ENCODE peak calls at places on chromosomes 4 and X, in five cellular contexts. N is ovary, S is A549, T is heart left ventricle, F is gastrocnemius medialis. O is an unnamed sample.

GRCh38 chr4:26330186-26330787 is 9.5 kb downstream of the RBPJ start:
- DNase-seq in N (no peak), S (peak; percentile 28), T (no peak), F (no peak), O (no peak)

GRCh38 chr4:144705861-144706590 is 60.1 kb downstream of the HHIP start:
- DNase-seq in N (no peak), S (no peak), T (no peak), F (no peak), O (no peak)

GRCh38 chr4:40180356-40180755 is 16.5 kb upstream of the RHOH start:
- DNase-seq in N (no peak), S (no peak), T (no peak), F (no peak), O (no peak)

GRCh38 chr4:169557061-169557636 is 55.2 kb downstream of the NEK1 start:
- DNase-seq in N (no peak), S (no peak), T (no peak), F (no peak), O (no peak)

GRCh38 chr4:165716472-165716871 is 156.6 kb upstream of the TLL1 start:
- DNase-seq in N (no peak), S (no peak), T (peak; percentile 25), F (no peak), O (no peak)

GRCh38 chr4:172815499-172816175 is 353.0 kb upstream of the GALNT7 start:
- DNase-seq in N (no peak), S (no peak), T (no peak), F (no peak), O (no peak)

GRCh38 chrX:65987856-65988255 is 52.0 kb downstream of the VSIG4 start:
- DNase-seq in N (no peak), S (no peak), T (no peak), F (no peak), O (no peak)

GRCh38 chr4:163941221-163941865 is 446.9 kb downstream of the TMA16 start:
- DNase-seq in N (no peak), S (no peak), T (no peak), F (no peak), O (no peak)

GRCh38 chrX:150547511-150548115 is 20.8 kb upstream of the MTM1 start:
- DNase-seq in N (peak; percentile 84), S (peak; percentile 51), T (peak; percentile 66), F (peak; percentile 62), O (peak; percentile 84)

GRCh38 chrX:46305431-46305830 is 239.8 kb downstream of the ZNF674 start:
- DNase-seq in N (no peak), S (no peak), T (no peak), F (no peak), O (no peak)

GRCh38 chrX:46306103-46306502 is 239.1 kb downstream of the ZNF674 start:
- DNase-seq in N (no peak), S (no peak), T (no peak), F (no peak), O (no peak)

GRCh38 chrX:46311581-46312120 is 233.6 kb downstream of the ZNF674 start:
- DNase-seq in N (no peak), S (no peak), T (no peak), F (no peak), O (no peak)

GRCh38 chrX:46308106-46308505 is 237.1 kb downstream of the ZNF674 start:
- DNase-seq in N (no peak), S (no peak), T (no peak), F (no peak), O (no peak)

GRCh38 chrX:46310815-46311497 is 234.3 kb downstream of the ZNF674 start:
- DNase-seq in N (no peak), S (no peak), T (no peak), F (no peak), O (no peak)
- H3K27ac ChIP-seq in N (no peak overlapping the region), S (peak overlapping the region; percentile 73), T (no peak overlapping the region), F (no peak overlapping the region), O (no peak overlapping the region)

GRCh38 chrX:20330545-20330944 is 63.8 kb upstream of the RPS6KA3 start:
- DNase-seq in N (no peak), S (no peak), T (no peak), F (no peak), O (no peak)
- TF ChIP-seq POLR2A in N (no peak), S (no peak), T (no peak), F (no peak), O (no peak)

DNA sequence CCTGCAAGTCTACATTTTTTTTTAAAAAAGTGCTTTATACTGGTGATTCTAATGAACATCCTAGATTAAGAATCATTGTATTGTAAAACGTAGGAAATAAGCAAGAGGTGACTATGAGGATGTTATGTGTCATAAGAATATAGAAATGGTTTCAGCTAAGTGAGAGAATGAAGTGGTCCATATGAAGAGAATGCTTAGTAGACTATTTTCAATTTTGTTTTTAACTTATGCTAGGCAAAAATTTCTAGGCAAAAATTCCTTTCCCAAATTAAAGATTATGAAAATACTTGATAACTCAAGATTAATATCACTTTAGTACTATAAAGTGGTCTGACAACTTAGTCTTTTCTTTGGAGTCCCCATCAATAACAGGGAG is 825 bp downstream of the DYNLT3 start:
- DNase-seq in N (no peak), S (no peak), T (no peak), F (no peak), O (no peak)
- H3K27ac ChIP-seq in N (peak overlapping the region; percentile 76), S (peak overlapping the region; percentile 87), T (peak overlapping the region; percentile 63), F (peak overlapping the region; percentile 90), O (peak overlapping the region; percentile 79)

GRCh38 chrX:38327775-38328081 is 419 bp upstream of the RPGR start:
- DNase-seq in N (no peak), S (no peak), T (no peak), F (no peak), O (no peak)

GRCh38 chrX:38326086-38326485 is 1.2 kb downstream of the RPGR start:
- DNase-seq in N (no peak), S (no peak), T (no peak), F (no peak), O (no peak)

GRCh38 chrX:38332505-38332904 is 5.2 kb upstream of the RPGR start:
- DNase-seq in N (no peak), S (no peak), T (no peak), F (no peak), O (no peak)

GRCh38 chrX:38327007-38327774 is at the start of gene RPGR:
- DNase-seq in N (peak; percentile 90), S (peak; percentile 78), T (peak; percentile 94), F (peak; percentile 91), O (peak; percentile 95)
- TF ChIP-seq POLR2A in N (peak; percentile 67), S (peak; percentile 50), T (no peak), F (peak; percentile 66), O (peak; percentile 62)

GRCh38 chr4:100299441-100299840 is 109.2 kb upstream of the DDIT4L start:
- DNase-seq in N (no peak), S (no peak), T (no peak), F (no peak), O (no peak)
- H3K27ac ChIP-seq in N (peak overlapping the region; percentile 58), S (peak overlapping the region; percentile 37), T (no peak overlapping the region), F (peak overlapping the region; percentile 2), O (no peak overlapping the region)

GRCh38 chr4:10458190-10458589 is 964 bp upstream of the ZNF518B start:
- DNase-seq in N (no peak), S (no peak), T (no peak), F (no peak), O (no peak)

GRCh38 chr4:10455133-10455532 is 2.1 kb downstream of the ZNF518B start:
- DNase-seq in N (no peak), S (no peak), T (no peak), F (no peak), O (no peak)

GRCh38 chr4:10459305-10459704 is 2.1 kb upstream of the ZNF518B start:
- DNase-seq in N (no peak), S (no peak), T (no peak), F (no peak), O (no peak)

GRCh38 chr4:10456270-10457254 is 664 bp downstream of the ZNF518B start:
- DNase-seq in N (peak; percentile 49), S (peak; percentile 11), T (peak; percentile 56), F (peak; percentile 20), O (peak; percentile 48)

GRCh38 chr4:10457255-10457801 is at the start of gene ZNF518B:
- DNase-seq in N (peak; percentile 74), S (peak; percentile 52), T (peak; percentile 72), F (peak; percentile 28), O (peak; percentile 78)
- TF ChIP-seq POLR2A in N (peak; percentile 46), S (peak; percentile 23), T (no peak), F (peak; percentile 51), O (peak; percentile 26)

GRCh38 chrX:126170715-126171114 is 4.6 kb upstream of the DCAF12L2 start:
- DNase-seq in N (no peak), S (no peak), T (no peak), F (no peak), O (no peak)

GRCh38 chrX:126164689-126165400 is 1.2 kb downstream of the DCAF12L2 start:
- DNase-seq in N (peak; percentile 17), S (no peak), T (no peak), F (no peak), O (no peak)

GRCh38 chrX:126167560-126167959 is 1.5 kb upstream of the DCAF12L2 start:
- DNase-seq in N (no peak), S (no peak), T (no peak), F (no peak), O (no peak)

GRCh38 chrX:126165401-126165720 is 728 bp downstream of the DCAF12L2 start:
- DNase-seq in N (peak; percentile 16), S (no peak), T (no peak), F (no peak), O (no peak)

DNA sequence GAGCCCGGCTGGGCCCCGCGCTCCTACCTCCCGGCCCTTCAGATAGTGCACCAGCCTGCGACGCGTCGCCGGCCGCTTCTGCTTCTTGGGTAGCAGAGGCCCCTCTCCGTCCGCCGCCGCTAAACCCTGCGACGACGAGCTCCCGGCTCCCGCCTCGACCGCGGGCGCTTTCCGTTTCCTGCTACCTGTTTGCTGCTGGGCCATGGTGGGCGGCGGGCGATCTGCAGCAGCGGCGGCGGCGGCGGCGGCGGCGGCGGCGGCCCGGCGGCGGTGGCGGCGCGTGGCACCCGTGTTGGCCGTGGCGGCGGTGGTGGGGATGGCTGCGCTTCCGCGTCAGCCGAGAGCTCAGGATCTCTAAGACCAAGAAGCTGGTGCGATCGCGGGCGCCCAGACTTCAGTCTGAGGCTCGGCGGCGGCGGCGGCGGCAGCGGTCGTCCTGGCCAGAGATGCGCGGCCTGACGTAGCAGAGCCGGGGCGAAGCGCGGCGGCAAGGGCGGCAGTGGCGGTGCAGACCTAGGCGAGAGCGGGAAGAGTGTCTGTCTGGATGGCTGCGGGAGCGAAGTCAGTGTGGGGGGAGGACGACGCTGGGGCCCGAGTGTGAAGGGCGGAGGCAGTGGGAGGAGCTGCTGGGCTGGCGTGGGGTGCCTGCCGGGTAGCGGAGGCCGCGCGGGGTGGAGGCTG is at the start of gene DCAF12L2:
- DNase-seq in N (peak; percentile 19), S (peak; percentile 0), T (no peak), F (no peak), O (no peak)
- H3K27ac ChIP-seq in N (no peak within 1 kb of the TSS), S (peak within 1 kb of the TSS; percentile 46), T (no peak within 1 kb of the TSS), F (no peak within 1 kb of the TSS), O (no peak within 1 kb of the TSS)

O was measured in right lobe of liver.